ENCODE peak calls at places on chromosomes 3 and 15, in nine cellular contexts. V, F, K, O, Q, D, J, C and W are unnamed samples.
A peak's percentile ranks its signal among the peaks of the same experiment; 100 is the strongest.

GRCh38 chr15:65824031-65824743 is 32.1 kb upstream of the DENND4A start:
- DNase-seq in C (peak; percentile 81), V (peak; percentile 85), O (peak; percentile 71), D (no peak), F (peak; percentile 43), K (no peak), J (peak; percentile 29), Q (peak; percentile 73), W (peak; percentile 55)

GRCh38 chr3:111989061-111989678 is 9.6 kb upstream of the TAGLN3 start:
- DNase-seq in D (no peak), O (peak; percentile 57), C (peak; percentile 53), F (no peak), Q (no peak), V (peak; percentile 72), K (no peak), J (no peak), W (no peak)

GRCh38 chr3:112327371-112327951 is 5.5 kb upstream of the CD200 start:
- DNase-seq in D (no peak), F (no peak), C (peak; percentile 39), K (no peak), V (peak; percentile 79), Q (peak; percentile 67), J (peak; percentile 11), O (peak; percentile 66), W (no peak)

GRCh38 chr3:168061332-168061996 is 34.3 kb downstream of the GOLIM4 start:
- DNase-seq in D (no peak), C (peak; percentile 13), J (no peak), Q (no peak), K (no peak), V (no peak), F (no peak), O (no peak), W (no peak)

GRCh38 chr3:45204136-45204535 is 22.0 kb downstream of the TMEM158 start:
- DNase-seq in D (no peak), V (no peak), O (no peak), F (no peak), Q (no peak), K (no peak), C (no peak), J (no peak), W (no peak)

GRCh38 chr3:197154-197855 is 742 bp downstream of the CHL1 start:
- DNase-seq in F (no peak), J (no peak), K (peak; percentile 55), C (no peak), D (peak; percentile 27), Q (no peak), V (no peak), O (peak; percentile 80), W (no peak)

GRCh38 chr3:184352149-184352785 is 9.1 kb downstream of the CLCN2 start:
- DNase-seq in D (no peak), K (peak; percentile 44), C (no peak), V (no peak), Q (no peak), O (no peak), J (no peak), F (no peak), W (no peak)

GRCh38 chr3:187750041-187750512 is 4.8 kb upstream of the BCL6 start:
- DNase-seq in D (peak; percentile 42), Q (no peak), F (peak; percentile 71), C (peak; percentile 92), V (peak; percentile 50), K (peak; percentile 73), J (peak; percentile 93), O (no peak), W (peak; percentile 89)

GRCh38 chr3:128922804-128923459 is 43.5 kb downstream of the ACAD9 start:
- DNase-seq in F (no peak), J (no peak), V (no peak), K (no peak), D (no peak), O (no peak), C (no peak), Q (no peak), W (no peak)

GRCh38 chr3:24387000-24387399 is 107.7 kb downstream of the THRB start:
- DNase-seq in J (no peak), D (no peak), O (no peak), C (no peak), V (no peak), Q (no peak), F (no peak), K (no peak), W (no peak)

GRCh38 chr3:81716870-81717509 is 44.5 kb downstream of the GBE1 start:
- DNase-seq in D (peak; percentile 62), J (no peak), O (no peak), K (no peak), F (no peak), Q (no peak), V (no peak), C (peak; percentile 86), W (peak; percentile 63)

GRCh38 chr15:83430436-83430835 is 16.7 kb upstream of the SH3GL3 start:
- DNase-seq in Q (no peak), C (no peak), D (no peak), F (no peak), K (no peak), V (no peak), J (no peak), O (no peak), W (no peak)

GRCh38 chr3:111794701-111795100 is 64.4 kb upstream of the PHLDB2 start:
- DNase-seq in V (no peak), F (no peak), Q (no peak), J (no peak), D (no peak), C (no peak), K (no peak), O (no peak), W (no peak)

GRCh38 chr3:168288511-168289268 is 193.0 kb upstream of the GOLIM4 start:
- DNase-seq in Q (no peak), K (no peak), J (no peak), D (no peak), C (no peak), F (no peak), O (peak; percentile 14), V (no peak), W (no peak)

GRCh38 chr3:128584412-128585020 is 66.1 kb downstream of the RPN1 start:
- DNase-seq in F (peak; percentile 64), K (peak; percentile 83), D (peak; percentile 84), Q (peak; percentile 22), J (peak; percentile 90), V (peak; percentile 83), O (peak; percentile 94), C (peak; percentile 59), W (peak; percentile 69)

GRCh38 chr15:70636540-70637165 is 126.7 kb downstream of the UACA start:
- DNase-seq in J (peak; percentile 8), F (no peak), C (peak; percentile 20), O (peak; percentile 46), D (no peak), Q (no peak), V (peak; percentile 28), K (no peak), W (no peak)

GRCh38 chr3:14943042-14943441 is 4.3 kb upstream of the NR2C2 start:
- DNase-seq in V (no peak), F (no peak), Q (no peak), C (peak; percentile 61), O (no peak), J (no peak), K (no peak), D (no peak), W (no peak)

GRCh38 chr3:190083631-190084030 is 37.1 kb downstream of the P3H2 start:
- DNase-seq in O (no peak), Q (no peak), D (no peak), J (no peak), C (no peak), K (no peak), V (no peak), F (no peak), W (no peak)

GRCh38 chr3:159950156-159950898 is 38.3 kb upstream of the IL12A start:
- DNase-seq in D (no peak), K (no peak), Q (no peak), V (no peak), C (no peak), O (no peak), J (no peak), F (no peak), W (no peak)

GRCh38 chr15:90407871-90408317 is 19.9 kb downstream of the IQGAP1 start:
- DNase-seq in D (no peak), Q (peak; percentile 3), K (no peak), C (no peak), V (peak; percentile 90), O (no peak), F (no peak), J (no peak), W (no peak)

DNA sequence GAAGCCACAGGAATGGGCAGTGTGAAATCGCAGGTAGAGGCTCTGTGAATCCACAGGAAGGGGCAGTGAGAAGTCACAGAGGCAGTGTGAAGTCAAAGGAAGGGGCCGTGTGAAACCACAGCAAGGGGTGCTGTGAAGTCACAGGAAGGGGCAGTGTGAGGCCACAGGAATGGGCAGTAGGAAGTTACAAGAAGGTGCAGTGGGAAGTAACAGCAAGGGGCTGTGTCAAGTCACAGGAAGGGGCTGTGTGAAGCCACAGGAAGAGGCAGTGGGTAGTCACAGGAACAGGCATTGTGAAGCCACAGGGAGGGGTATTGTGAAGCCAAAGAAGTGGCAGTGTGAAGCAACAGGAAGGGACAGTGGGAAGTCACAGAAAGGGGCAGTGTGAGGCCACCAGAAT is 34.1 kb downstream of the GASK1A start:
- DNase-seq in K (no peak), J (no peak), C (no peak), Q (no peak), F (no peak), V (no peak), D (no peak), O (no peak), W (no peak)
- H3K9me3 ChIP-seq in K (no peaks in the 10 kb centered on the region), J (no peaks in the 10 kb centered on the region), C (peaks cover 57% of the 10 kb centered on the region), Q (no peaks in the 10 kb centered on the region), F (peaks cover 55% of the 10 kb centered on the region), V (no peaks in the 10 kb centered on the region), D (no peaks in the 10 kb centered on the region), O (no peaks in the 10 kb centered on the region), W (no peaks in the 10 kb centered on the region)

GRCh38 chr3:173398111-173398479 is 551 bp downstream of the NLGN1 start:
- DNase-seq in D (no peak), C (no peak), O (no peak), F (no peak), K (no peak), Q (peak; percentile 49), V (no peak), J (no peak), W (no peak)
- H3K27ac ChIP-seq in D (peak overlapping the region; percentile 88), C (no peak overlapping the region), O (peak overlapping the region; percentile 19), F (peak overlapping the region; percentile 11), K (peak overlapping the region; percentile 62), Q (peak overlapping the region; percentile 62), V (peak overlapping the region; percentile 69), J (no peak overlapping the region), W (peak overlapping the region; percentile 57)

GRCh38 chr15:84785053-84785452 is 32.1 kb upstream of the ALPK3 start:
- DNase-seq in J (no peak), D (no peak), F (no peak), O (no peak), V (no peak), C (no peak), K (no peak), Q (no peak), W (no peak)
- TF ChIP-seq CTCF in J (no peak), D (no peak), F (no peak), O (no peak), V (no peak), C (no peak), K (no peak), Q (no peak), W (no peak)

DNA sequence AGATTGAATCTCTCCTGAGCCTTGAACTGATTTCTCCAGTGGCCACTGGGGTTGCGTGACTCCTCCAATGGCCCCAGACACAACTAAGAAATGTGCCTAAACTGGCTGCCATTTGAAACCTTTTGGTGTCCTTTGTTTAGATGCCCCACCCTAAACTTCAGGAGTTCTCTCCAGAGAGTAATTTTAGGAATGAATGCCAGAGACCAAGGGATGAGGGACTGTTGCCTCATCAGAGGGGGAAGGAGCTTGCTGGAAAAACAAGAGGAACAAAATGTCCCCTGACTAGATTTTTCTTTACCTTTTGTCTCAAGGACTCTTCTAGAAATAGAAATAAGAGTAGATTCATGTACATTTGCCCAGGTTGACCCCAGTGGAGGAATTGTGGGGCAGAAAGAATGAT is 8.1 kb upstream of the ADPRH start:
- DNase-seq in K (no peak), V (no peak), O (no peak), J (no peak), D (no peak), Q (no peak), F (no peak), C (no peak), W (no peak)
- H3K9me3 ChIP-seq in K (no peaks in the 10 kb centered on the region), V (no peaks in the 10 kb centered on the region), O (no peaks in the 10 kb centered on the region), J (no peaks in the 10 kb centered on the region), D (no peaks in the 10 kb centered on the region), Q (no peaks in the 10 kb centered on the region), F (no peaks in the 10 kb centered on the region), C (no peaks in the 10 kb centered on the region), W (no peaks in the 10 kb centered on the region)